ENCODE peak calls at places on chromosomes 4 and X, in four cellular contexts. S, U, D and O are unnamed samples.

GRCh38 chr4:128862608-128863313 is 53.3 kb downstream of the JADE1 start:
- DNase-seq in U (no peak), D (no peak), S (no peak), O (peak)

GRCh38 chrX:63282828-63283227 is 68.3 kb downstream of the SPIN4 start:
- DNase-seq in U (peak), S (no peak), D (no peak), O (no peak)

GRCh38 chr4:122672091-122672490 is 51.2 kb upstream of the IL21 start:
- DNase-seq in U (no peak), S (no peak), D (no peak), O (no peak)

GRCh38 chrX:141278306-141278705 is 36.0 kb upstream of the SPANXC start:
- DNase-seq in U (no peak), S (no peak), D (no peak), O (no peak)

GRCh38 chr4:126750723-126751122 is 882.0 kb upstream of the INTU start:
- DNase-seq in D (no peak), S (no peak), U (no peak), O (no peak)

GRCh38 chr4:5638316-5638715 is 70.0 kb downstream of the EVC2 start:
- DNase-seq in U (no peak), S (no peak), D (no peak), O (no peak)

GRCh38 chr4:133045288-133045687 is 103.8 kb upstream of the PCDH10 start:
- DNase-seq in S (no peak), D (no peak), U (no peak), O (no peak)

GRCh38 chr4:186472948-186473347 is 82.4 kb downstream of the MTNR1A start:
- DNase-seq in D (no peak), U (no peak), S (no peak), O (no peak)

GRCh38 chr4:72791054-72791453 is 222.0 kb upstream of the ADAMTS3 start:
- DNase-seq in U (no peak), S (no peak), D (no peak), O (no peak)

GRCh38 chr4:109497511-109497910 is 62.5 kb upstream of the MCUB start:
- DNase-seq in U (no peak), D (no peak), S (no peak), O (no peak)

GRCh38 chr4:140754918-140755810 is 1.0 kb downstream of the TBC1D9 start:
- DNase-seq in D (no peak), U (no peak), S (no peak), O (no peak)

GRCh38 chrX:9356846-9357245 is 108.0 kb upstream of the TBL1X start:
- DNase-seq in D (no peak), S (no peak), U (no peak), O (no peak)

GRCh38 chr4:54482529-54482961 is 175.2 kb upstream of the KIT start:
- DNase-seq in D (no peak), U (no peak), S (no peak), O (no peak)

GRCh38 chrX:139559383-139560042 is 29.0 kb downstream of the F9 start:
- DNase-seq in S (no peak), U (no peak), D (no peak), O (no peak)

GRCh38 chr4:95504488-95504887 is 44.3 kb downstream of the UNC5C start:
- DNase-seq in D (no peak), U (no peak), S (no peak), O (no peak)

GRCh38 chrX:119105826-119106225 is 21.8 kb downstream of the KIAA1210 start:
- DNase-seq in D (no peak), U (no peak), S (no peak), O (no peak)

GRCh38 chr4:159564615-159565014 is 461.7 kb downstream of the RAPGEF2 start:
- DNase-seq in S (peak), D (no peak), U (no peak), O (no peak)

GRCh38 chr4:104351696-104352095 is 143.0 kb downstream of the CXXC4 start:
- DNase-seq in U (no peak), D (no peak), S (no peak), O (no peak)

GRCh38 chr4:179605196-179605595 is 2163.0 kb upstream of the AGA start:
- DNase-seq in S (no peak), D (no peak), U (no peak), O (no peak)

GRCh38 chr4:73803213-73803612 is 33.3 kb upstream of the CXCL6 start:
- DNase-seq in U (no peak), D (no peak), S (no peak), O (no peak)

GRCh38 chr4:114028071-114028470 is 48.6 kb upstream of the ARSJ start:
- DNase-seq in S (no peak), D (no peak), U (no peak), O (no peak)

GRCh38 chrX:65589304-65589703 is 54.7 kb upstream of the LAS1L start:
- DNase-seq in D (no peak), S (no peak), U (no peak), O (no peak)

GRCh38 chr4:140266958-140267568 is 106.4 kb upstream of the SCOC start:
- DNase-seq in U (no peak), D (no peak), S (no peak), O (no peak)